ENCODE peak calls at places on chromosomes 5 and 9, in nine cellular contexts. O is suprapubic skin, A is SK-N-SH, G is GM23338, E is endothelial cell of umbilical vein, L is HepG2, K is sigmoid colon, V is transverse colon, C is spleen. B is an unnamed sample. For H3K36me3, the result is how much of the 10 kb centered on the place peaks cover.

GRCh38 chr5:138132543-138132942 is 6.7 kb downstream of the NME5 start:
- DNase-seq in O (no peak), A (no peak), G (no peak), E (no peak), L (no peak), K (no peak), V (no peak), C (no peak), B (no peak)

GRCh38 chr9:99169982-99170761 is 51.6 kb downstream of the ALG2 start:
- DNase-seq in O (no peak), A (peak), G (peak), E (no peak), L (no peak), K (no peak), V (no peak), C (no peak), B (peak)

GRCh38 chr9:131872006-131872405 is 132.1 kb upstream of the RAPGEF1 start:
- DNase-seq in O (no peak), A (no peak), G (peak), E (no peak), L (no peak), K (no peak), V (no peak), C (peak), B (no peak)

GRCh38 chr9:4771788-4772187 is 21.0 kb upstream of the RCL1 start:
- DNase-seq in O (no peak), A (no peak), G (no peak), E (no peak), L (no peak), K (no peak), V (no peak), C (no peak), B (peak)

GRCh38 chr5:76402880-76403712 is at the start of gene IQGAP2:
- DNase-seq in O (peak), A (peak), G (peak), E (peak), L (peak), K (peak), V (peak), C (peak), B (no peak)

GRCh38 chr5:14400085-14400484 is 181.5 kb upstream of the OTULINL start:
- DNase-seq in O (no peak), A (peak), G (no peak), E (peak), L (no peak), K (no peak), V (no peak), C (no peak), B (no peak)

GRCh38 chr5:93580387-93581100 is 475 bp downstream of the NR2F1-AS1 start:
- DNase-seq in O (no peak), A (peak), G (no peak), E (peak), L (no peak), K (peak), V (no peak), C (no peak), B (peak)

GRCh38 chr9:101582593-101582992 is 12.2 kb downstream of the PPP3R2 start:
- DNase-seq in O (no peak), A (no peak), G (no peak), E (no peak), L (no peak), K (no peak), V (no peak), C (no peak), B (no peak)

GRCh38 chr5:96963267-96963666 is 27.4 kb downstream of the LNPEP start:
- DNase-seq in O (peak), A (no peak), G (no peak), E (peak), L (no peak), K (peak), V (peak), C (no peak), B (peak)

GRCh38 chr5:151800527-151800926 is 28.8 kb downstream of the G3BP1 start:
- DNase-seq in O (no peak), A (no peak), G (no peak), E (no peak), L (no peak), K (no peak), V (no peak), C (no peak), B (no peak)

GRCh38 chr9:107307331-107307730 is 24.3 kb downstream of the RAD23B start:
- DNase-seq in O (no peak), A (no peak), G (no peak), E (no peak), L (no peak), K (no peak), V (no peak), C (no peak), B (no peak)

GRCh38 chr5:81162501-81162900 is 70.6 kb upstream of the CKMT2 start:
- DNase-seq in O (no peak), A (no peak), G (no peak), E (no peak), L (no peak), K (no peak), V (no peak), C (no peak), B (no peak)

GRCh38 chr5:55276771-55277170 is 30.7 kb downstream of the DHX29 start:
- DNase-seq in O (no peak), A (no peak), G (no peak), E (no peak), L (no peak), K (no peak), V (no peak), C (no peak), B (no peak)

GRCh38 chr5:124644582-124644981 is 101.9 kb downstream of the ZNF608 start:
- DNase-seq in O (no peak), A (no peak), G (no peak), E (no peak), L (no peak), K (no peak), V (no peak), C (no peak), B (no peak)

GRCh38 chr9:16670791-16671190 is 199.7 kb downstream of the BNC2 start:
- DNase-seq in O (no peak), A (no peak), G (no peak), E (no peak), L (no peak), K (no peak), V (no peak), C (no peak), B (no peak)

GRCh38 chr5:128854931-128855330 is 110.4 kb upstream of the SLC27A6 start:
- DNase-seq in O (no peak), A (no peak), G (no peak), E (no peak), L (no peak), K (no peak), V (no peak), C (no peak), B (no peak)

GRCh38 chr5:72498284-72498683 is 8.9 kb downstream of the ZNF366 start:
- DNase-seq in O (no peak), A (no peak), G (no peak), E (peak), L (no peak), K (no peak), V (no peak), C (no peak), B (no peak)

GRCh38 chr5:72499730-72500129 is 7.5 kb downstream of the ZNF366 start:
- DNase-seq in O (no peak), A (no peak), G (peak), E (peak), L (no peak), K (no peak), V (no peak), C (no peak), B (peak)

GRCh38 chr5:72499090-72499489 is 8.1 kb downstream of the ZNF366 start:
- DNase-seq in O (no peak), A (no peak), G (no peak), E (no peak), L (no peak), K (no peak), V (no peak), C (no peak), B (peak)

GRCh38 chr5:72497823-72498222 is 9.4 kb downstream of the ZNF366 start:
- DNase-seq in O (no peak), A (no peak), G (no peak), E (no peak), L (no peak), K (no peak), V (no peak), C (no peak), B (no peak)

GRCh38 chr5:72494700-72495124 is 12.5 kb downstream of the ZNF366 start:
- DNase-seq in O (no peak), A (no peak), G (no peak), E (no peak), L (no peak), K (no peak), V (no peak), C (no peak), B (no peak)
- H3K36me3 ChIP-seq in O (under half), A (under half), G (under half), E (under half), L (under half), K (under half), V (under half), C (under half), B (under half)

DNA sequence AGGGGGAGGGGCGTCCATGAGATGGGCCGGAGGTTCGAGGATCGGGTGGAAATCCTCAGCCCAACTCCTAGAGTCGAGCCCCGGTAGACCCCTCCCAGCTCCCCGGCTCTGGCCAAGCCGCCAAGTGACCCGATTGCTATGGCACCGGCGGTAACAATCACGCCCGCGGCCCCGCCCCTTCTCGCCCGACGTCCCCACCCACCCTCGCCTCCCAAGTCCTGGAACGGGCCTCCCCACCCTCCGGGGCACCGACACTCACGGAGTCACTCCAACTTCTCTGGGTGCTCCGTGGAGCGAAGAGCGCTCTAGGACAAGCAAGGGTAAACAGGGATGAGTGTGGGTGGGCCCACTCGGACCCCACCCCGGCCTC is at the start of gene SPACA9:
- DNase-seq in O (peak), A (peak), G (peak), E (peak), L (no peak), K (peak), V (peak), C (peak), B (peak)
- TF ChIP-seq POLR2AphosphoS5 in O (no peak), A (no peak), G (no peak), E (no peak), L (no peak), K (peak), V (no peak), C (no peak), B (no peak)

DNA sequence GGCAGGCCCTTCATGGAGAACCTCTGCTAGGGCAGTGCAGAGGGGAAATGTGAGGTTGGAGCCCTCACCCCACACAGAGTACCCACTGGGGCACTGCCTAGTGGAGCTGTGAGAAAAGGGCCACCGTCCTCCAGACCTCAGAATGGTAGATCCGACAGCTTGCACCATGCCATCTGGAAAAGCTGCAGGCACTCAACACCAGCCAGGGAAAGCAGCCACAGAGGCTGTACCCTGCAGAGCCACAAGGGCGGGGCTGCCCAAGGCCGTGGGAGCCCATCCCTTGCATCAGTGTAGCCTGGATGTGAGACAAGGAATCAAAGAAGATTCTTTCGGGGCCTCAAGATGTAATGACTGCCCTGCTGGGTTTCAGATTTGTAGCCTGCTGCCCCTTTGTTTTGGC is 16.5 kb upstream of the ZDHHC11 start:
- DNase-seq in O (no peak), A (no peak), G (peak), E (no peak), L (no peak), K (no peak), V (no peak), C (no peak), B (no peak)
- H3K36me3 ChIP-seq in O (half or more), A (half or more), G (under half), E (under half), L (half or more), K (half or more), V (under half), C (half or more), B (half or more)

GRCh38 chr9:6758418-6759113 is 793 bp downstream of the KDM4C start:
- DNase-seq in O (peak), A (peak), G (peak), E (peak), L (peak), K (peak), V (peak), C (peak), B (peak)
- TF ChIP-seq POLR2AphosphoS5 in O (no peak), A (peak), G (no peak), E (no peak), L (no peak), K (peak), V (peak), C (peak), B (no peak)

GRCh38 chr5:880816-881550 is 11.6 kb downstream of the BRD9 start:
- DNase-seq in O (no peak), A (no peak), G (no peak), E (no peak), L (no peak), K (peak), V (no peak), C (peak), B (no peak)

GRCh38 chr5:881551-881935 is 11.1 kb downstream of the BRD9 start:
- DNase-seq in O (peak), A (no peak), G (no peak), E (no peak), L (no peak), K (peak), V (no peak), C (peak), B (no peak)

GRCh38 chr5:884345-885126 is 8.1 kb downstream of the BRD9 start:
- DNase-seq in O (peak), A (peak), G (no peak), E (no peak), L (no peak), K (no peak), V (no peak), C (peak), B (no peak)

GRCh38 chr5:883475-884181 is 9.0 kb downstream of the BRD9 start:
- DNase-seq in O (peak), A (peak), G (no peak), E (no peak), L (no peak), K (peak), V (no peak), C (peak), B (no peak)

GRCh38 chr5:882253-883185 is 10.1 kb downstream of the BRD9 start:
- DNase-seq in O (peak), A (no peak), G (no peak), E (no peak), L (no peak), K (peak), V (no peak), C (peak), B (no peak)
- H3K36me3 ChIP-seq in O (half or more), A (half or more), G (under half), E (under half), L (half or more), K (half or more), V (under half), C (half or more), B (half or more)

GRCh38 chr5:5370375-5370774 is 52.1 kb upstream of the ICE1 start:
- DNase-seq in O (no peak), A (no peak), G (no peak), E (no peak), L (no peak), K (no peak), V (no peak), C (no peak), B (no peak)

GRCh38 chr5:5372930-5373329 is 49.5 kb upstream of the ICE1 start:
- DNase-seq in O (no peak), A (no peak), G (no peak), E (no peak), L (no peak), K (no peak), V (no peak), C (no peak), B (no peak)

GRCh38 chr5:5372511-5372910 is 50.0 kb upstream of the ICE1 start:
- DNase-seq in O (no peak), A (no peak), G (no peak), E (no peak), L (no peak), K (no peak), V (no peak), C (no peak), B (no peak)

GRCh38 chr5:5371943-5372342 is 50.5 kb upstream of the ICE1 start:
- DNase-seq in O (no peak), A (no peak), G (no peak), E (no peak), L (no peak), K (no peak), V (no peak), C (no peak), B (no peak)

DNA sequence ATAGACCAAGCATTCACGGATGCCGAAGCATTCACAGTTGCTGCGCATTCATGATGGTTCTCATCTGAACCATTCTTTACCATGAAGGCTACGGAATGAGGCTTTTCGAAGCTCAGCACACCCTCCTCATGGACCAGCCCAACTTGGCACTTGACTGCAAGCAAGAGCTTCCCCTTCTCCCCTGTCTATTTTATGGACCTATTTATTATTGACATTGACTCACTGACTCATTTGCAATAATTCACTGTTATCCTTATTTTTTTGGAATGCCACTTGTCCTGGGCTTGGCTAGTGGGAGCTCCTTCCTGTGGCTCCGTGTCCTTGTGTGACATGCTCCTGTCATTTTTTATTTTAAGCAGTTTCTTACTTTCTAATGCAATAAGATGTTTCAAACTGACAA is 51.5 kb upstream of the ICE1 start:
- DNase-seq in O (no peak), A (no peak), G (no peak), E (no peak), L (no peak), K (no peak), V (no peak), C (no peak), B (no peak)
- TF ChIP-seq POLR2AphosphoS5 in O (no peak), A (no peak), G (no peak), E (no peak), L (no peak), K (no peak), V (no peak), C (no peak), B (no peak)

GRCh38 chr5:99929067-99929805 is 605.9 kb upstream of the FAM174A start:
- DNase-seq in O (no peak), A (no peak), G (no peak), E (no peak), L (no peak), K (no peak), V (no peak), C (peak), B (no peak)
- H3K36me3 ChIP-seq in O (under half), A (under half), G (under half), E (under half), L (under half), K (under half), V (under half), C (under half), B (under half)

DNA sequence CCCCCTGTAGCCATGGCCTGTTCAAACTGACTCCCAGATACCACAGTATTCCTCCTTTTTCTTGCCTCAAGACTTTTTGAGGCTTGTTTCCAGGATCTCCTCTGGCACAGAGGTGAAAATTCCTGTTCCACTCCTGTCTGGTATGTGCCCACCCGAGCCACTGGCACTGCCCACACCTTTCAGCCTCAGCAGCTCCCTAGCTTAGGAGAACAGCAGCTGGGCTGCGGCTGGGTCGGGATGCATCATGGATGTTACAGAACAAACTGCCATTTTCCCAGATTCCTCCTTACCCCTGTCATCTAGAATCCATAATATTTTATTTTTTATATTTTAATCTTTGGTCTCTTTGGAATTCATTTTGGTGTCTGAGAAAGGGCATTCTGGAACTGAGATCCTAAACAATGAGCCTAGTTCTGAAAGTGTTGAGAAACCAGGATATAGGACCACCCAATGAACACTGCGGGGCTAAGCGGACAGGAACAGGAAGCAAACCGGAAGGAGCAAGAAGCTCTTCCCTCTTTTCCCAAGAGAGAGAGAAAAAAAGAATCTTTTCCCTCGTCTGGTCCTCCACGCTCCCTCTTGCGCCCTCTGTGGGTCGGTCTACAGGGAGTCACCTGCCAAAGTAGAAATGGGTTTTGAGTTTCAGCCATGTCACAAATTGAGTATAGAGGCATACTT is 12.5 kb downstream of the OR2S2 start:
- DNase-seq in O (peak), A (peak), G (peak), E (peak), L (peak), K (peak), V (peak), C (peak), B (no peak)
- TF ChIP-seq POLR2AphosphoS5 in O (no peak), A (no peak), G (no peak), E (peak), L (no peak), K (no peak), V (no peak), C (no peak), B (peak)

GRCh38 chr9:36149197-36149596 is 12.7 kb downstream of the GLIPR2 start:
- DNase-seq in O (no peak), A (peak), G (no peak), E (peak), L (no peak), K (peak), V (no peak), C (no peak), B (no peak)

GRCh38 chr9:36151306-36152210 is 15.0 kb downstream of the GLIPR2 start:
- DNase-seq in O (peak), A (no peak), G (no peak), E (peak), L (no peak), K (peak), V (peak), C (peak), B (no peak)

GRCh38 chr9:36152741-36153438 is 16.3 kb upstream of the CCIN start:
- DNase-seq in O (no peak), A (no peak), G (no peak), E (no peak), L (no peak), K (no peak), V (no peak), C (peak), B (no peak)

GRCh38 chr9:36148652-36149051 is 12.1 kb downstream of the GLIPR2 start:
- DNase-seq in O (peak), A (peak), G (no peak), E (peak), L (peak), K (peak), V (peak), C (peak), B (peak)

GRCh38 chr9:36150529-36151305 is 14.2 kb downstream of the GLIPR2 start:
- DNase-seq in O (no peak), A (no peak), G (no peak), E (no peak), L (peak), K (no peak), V (no peak), C (no peak), B (no peak)
- H3K36me3 ChIP-seq in O (under half), A (under half), G (under half), E (under half), L (under half), K (under half), V (under half), C (under half), B (under half)

B was measured in esophagus muscularis mucosa.